ENCODE peak calls at places on chromosome 18, in five cellular contexts. One of them, this sample, is unnamed.

GRCh38 chr18:10453885-10454772 is at the start of gene APCDD1:
- DNase-seq in astrocyte: no peak
- DNase-seq in fibroblast of mammary gland: no peak
- DNase-seq in right atrium auricular region: peak
- DNase-seq in brain microvascular endothelial cell: no peak
- DNase-seq in this sample: peak

GRCh38 chr18:12253517-12254136 is 534 bp upstream of the CIDEA start:
- DNase-seq in right atrium auricular region: no peak
- DNase-seq in astrocyte: no peak
- DNase-seq in fibroblast of mammary gland: no peak
- DNase-seq in brain microvascular endothelial cell: no peak
- DNase-seq in this sample: peak

GRCh38 chr18:79608535-79608934 is 71.1 kb upstream of the CTDP1 start:
- DNase-seq in right atrium auricular region: no peak
- DNase-seq in fibroblast of mammary gland: no peak
- DNase-seq in astrocyte: no peak
- DNase-seq in brain microvascular endothelial cell: no peak
- DNase-seq in this sample: peak

GRCh38 chr18:56380682-56381081 is 257.7 kb downstream of the TXNL1 start:
- DNase-seq in astrocyte: no peak
- DNase-seq in right atrium auricular region: no peak
- DNase-seq in fibroblast of mammary gland: no peak
- DNase-seq in brain microvascular endothelial cell: no peak
- DNase-seq in this sample: no peak

GRCh38 chr18:70195852-70196434 is 9.5 kb downstream of the RTTN start:
- DNase-seq in astrocyte: peak
- DNase-seq in fibroblast of mammary gland: peak
- DNase-seq in brain microvascular endothelial cell: peak
- DNase-seq in right atrium auricular region: no peak
- DNase-seq in this sample: no peak

GRCh38 chr18:12638634-12639124 is 19.2 kb downstream of the SPIRE1 start:
- DNase-seq in astrocyte: no peak
- DNase-seq in right atrium auricular region: no peak
- DNase-seq in fibroblast of mammary gland: no peak
- DNase-seq in brain microvascular endothelial cell: no peak
- DNase-seq in this sample: no peak

GRCh38 chr18:13218376-13219011 is at the start of gene LDLRAD4:
- DNase-seq in right atrium auricular region: peak
- DNase-seq in brain microvascular endothelial cell: no peak
- DNase-seq in fibroblast of mammary gland: no peak
- DNase-seq in astrocyte: no peak
- DNase-seq in this sample: peak

GRCh38 chr18:23438608-23439366 is 14.3 kb upstream of the RIOK3 start:
- DNase-seq in astrocyte: no peak
- DNase-seq in right atrium auricular region: no peak
- DNase-seq in fibroblast of mammary gland: no peak
- DNase-seq in brain microvascular endothelial cell: no peak
- DNase-seq in this sample: no peak

GRCh38 chr18:34018358-34018757 is 206.4 kb downstream of the NOL4 start:
- DNase-seq in astrocyte: no peak
- DNase-seq in fibroblast of mammary gland: no peak
- DNase-seq in brain microvascular endothelial cell: no peak
- DNase-seq in right atrium auricular region: no peak
- DNase-seq in this sample: no peak

GRCh38 chr18:28108801-28109200 is 68.1 kb downstream of the CDH2 start:
- DNase-seq in astrocyte: peak
- DNase-seq in fibroblast of mammary gland: peak
- DNase-seq in brain microvascular endothelial cell: no peak
- DNase-seq in right atrium auricular region: no peak
- DNase-seq in this sample: no peak
- TF ChIP-seq CTCF in astrocyte: peak
- TF ChIP-seq CTCF in fibroblast of mammary gland: no peak
- TF ChIP-seq CTCF in brain microvascular endothelial cell: no peak
- TF ChIP-seq CTCF in right atrium auricular region: peak
- TF ChIP-seq CTCF in this sample: no peak

GRCh38 chr18:7452331-7452730 is 114.8 kb upstream of the PTPRM start:
- DNase-seq in right atrium auricular region: no peak
- DNase-seq in astrocyte: no peak
- DNase-seq in brain microvascular endothelial cell: peak
- DNase-seq in fibroblast of mammary gland: peak
- DNase-seq in this sample: no peak
- TF ChIP-seq CTCF in right atrium auricular region: peak
- TF ChIP-seq CTCF in astrocyte: peak
- TF ChIP-seq CTCF in brain microvascular endothelial cell: peak
- TF ChIP-seq CTCF in fibroblast of mammary gland: peak
- TF ChIP-seq CTCF in this sample: peak

GRCh38 chr18:57644540-57644939 is 22.9 kb upstream of the NARS1 start:
- DNase-seq in astrocyte: no peak
- DNase-seq in fibroblast of mammary gland: peak
- DNase-seq in right atrium auricular region: no peak
- DNase-seq in brain microvascular endothelial cell: no peak
- DNase-seq in this sample: no peak
- TF ChIP-seq CTCF in astrocyte: no peak
- TF ChIP-seq CTCF in fibroblast of mammary gland: peak
- TF ChIP-seq CTCF in right atrium auricular region: peak
- TF ChIP-seq CTCF in brain microvascular endothelial cell: no peak
- TF ChIP-seq CTCF in this sample: peak

GRCh38 chr18:44680271-44681038 is at the start of gene SETBP1:
- DNase-seq in fibroblast of mammary gland: peak
- DNase-seq in brain microvascular endothelial cell: no peak
- DNase-seq in astrocyte: peak
- DNase-seq in right atrium auricular region: peak
- DNase-seq in this sample: peak

GRCh38 chr18:44681611-44682010 is 923 bp downstream of the SETBP1 start:
- DNase-seq in brain microvascular endothelial cell: no peak
- DNase-seq in fibroblast of mammary gland: no peak
- DNase-seq in astrocyte: no peak
- DNase-seq in right atrium auricular region: no peak
- DNase-seq in this sample: no peak

GRCh38 chr18:44679912-44680270 is 797 bp upstream of the SETBP1 start:
- DNase-seq in fibroblast of mammary gland: peak
- DNase-seq in right atrium auricular region: peak
- DNase-seq in astrocyte: peak
- DNase-seq in brain microvascular endothelial cell: no peak
- DNase-seq in this sample: peak

GRCh38 chr18:44682181-44682870 is 1.6 kb downstream of the SETBP1 start:
- DNase-seq in astrocyte: no peak
- DNase-seq in fibroblast of mammary gland: no peak
- DNase-seq in brain microvascular endothelial cell: no peak
- DNase-seq in right atrium auricular region: no peak
- DNase-seq in this sample: peak

GRCh38 chr18:44681039-44681595 is 429 bp downstream of the SETBP1 start:
- DNase-seq in right atrium auricular region: no peak
- DNase-seq in brain microvascular endothelial cell: no peak
- DNase-seq in astrocyte: no peak
- DNase-seq in fibroblast of mammary gland: peak
- DNase-seq in this sample: no peak
- TF ChIP-seq CTCF in right atrium auricular region: no peak
- TF ChIP-seq CTCF in brain microvascular endothelial cell: no peak
- TF ChIP-seq CTCF in astrocyte: no peak
- TF ChIP-seq CTCF in fibroblast of mammary gland: no peak
- TF ChIP-seq CTCF in this sample: no peak

GRCh38 chr18:40382191-40382590 is 1572.8 kb upstream of the PIK3C3 start:
- DNase-seq in right atrium auricular region: no peak
- DNase-seq in brain microvascular endothelial cell: no peak
- DNase-seq in astrocyte: no peak
- DNase-seq in fibroblast of mammary gland: peak
- DNase-seq in this sample: no peak

GRCh38 chr18:40375811-40376210 is 1579.2 kb upstream of the PIK3C3 start:
- DNase-seq in right atrium auricular region: no peak
- DNase-seq in fibroblast of mammary gland: no peak
- DNase-seq in astrocyte: peak
- DNase-seq in brain microvascular endothelial cell: no peak
- DNase-seq in this sample: no peak

DNA sequence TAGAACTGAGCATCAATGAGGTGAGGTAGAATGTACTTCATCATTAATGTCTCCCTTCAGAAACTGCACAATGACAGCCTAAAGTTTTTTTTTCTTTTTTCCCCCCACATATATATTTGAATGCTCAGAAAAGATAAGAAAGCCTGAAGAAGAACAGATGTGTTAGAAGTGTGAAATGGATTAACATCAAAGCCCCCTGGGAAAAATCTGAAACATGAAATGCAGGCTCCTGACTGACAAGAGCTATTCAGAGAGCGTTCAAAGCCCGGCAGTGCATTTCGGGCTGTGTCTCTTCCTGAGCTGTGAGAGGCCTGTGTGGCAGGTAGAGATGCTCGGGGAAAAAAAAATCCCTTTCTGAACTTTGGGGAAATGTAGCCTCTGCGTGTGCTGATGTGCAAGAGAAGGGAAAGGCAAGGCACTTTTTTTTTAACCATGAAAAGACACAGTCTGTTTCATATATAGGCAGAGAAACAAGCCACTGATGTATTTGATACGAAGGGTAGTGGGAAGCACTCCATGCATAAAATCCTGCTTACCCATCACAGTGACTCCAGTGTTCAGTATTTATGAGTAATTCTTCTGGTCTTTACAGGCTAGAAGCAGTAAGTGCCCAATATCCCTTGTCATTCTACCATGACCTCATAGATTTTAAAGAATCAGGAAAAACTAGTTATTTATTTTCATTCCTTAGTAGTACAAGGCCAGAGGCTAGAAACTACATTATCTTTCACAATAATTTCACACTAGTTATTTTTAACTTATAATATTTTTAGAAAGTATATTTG is 1574.2 kb upstream of the PIK3C3 start:
- DNase-seq in fibroblast of mammary gland: peak
- DNase-seq in brain microvascular endothelial cell: no peak
- DNase-seq in astrocyte: peak
- DNase-seq in right atrium auricular region: no peak
- DNase-seq in this sample: no peak
- TF ChIP-seq CTCF in fibroblast of mammary gland: no peak
- TF ChIP-seq CTCF in brain microvascular endothelial cell: no peak
- TF ChIP-seq CTCF in astrocyte: no peak
- TF ChIP-seq CTCF in right atrium auricular region: no peak
- TF ChIP-seq CTCF in this sample: no peak

GRCh38 chr18:46622451-46622850 is 34.6 kb downstream of the LOXHD1 start:
- DNase-seq in astrocyte: no peak
- DNase-seq in fibroblast of mammary gland: no peak
- DNase-seq in right atrium auricular region: peak
- DNase-seq in brain microvascular endothelial cell: no peak
- DNase-seq in this sample: no peak

GRCh38 chr18:46621871-46622270 is 35.1 kb downstream of the LOXHD1 start:
- DNase-seq in right atrium auricular region: no peak
- DNase-seq in fibroblast of mammary gland: no peak
- DNase-seq in brain microvascular endothelial cell: no peak
- DNase-seq in astrocyte: no peak
- DNase-seq in this sample: no peak

GRCh38 chr18:46624127-46624526 is 32.9 kb downstream of the LOXHD1 start:
- DNase-seq in fibroblast of mammary gland: no peak
- DNase-seq in astrocyte: no peak
- DNase-seq in brain microvascular endothelial cell: no peak
- DNase-seq in right atrium auricular region: peak
- DNase-seq in this sample: no peak

GRCh38 chr18:46623541-46623940 is 33.5 kb downstream of the LOXHD1 start:
- DNase-seq in astrocyte: no peak
- DNase-seq in right atrium auricular region: peak
- DNase-seq in fibroblast of mammary gland: no peak
- DNase-seq in brain microvascular endothelial cell: no peak
- DNase-seq in this sample: peak

GRCh38 chr18:46622999-46623398 is 34.0 kb downstream of the LOXHD1 start:
- DNase-seq in right atrium auricular region: no peak
- DNase-seq in astrocyte: no peak
- DNase-seq in fibroblast of mammary gland: peak
- DNase-seq in brain microvascular endothelial cell: no peak
- DNase-seq in this sample: no peak
- TF ChIP-seq CTCF in right atrium auricular region: no peak
- TF ChIP-seq CTCF in astrocyte: peak
- TF ChIP-seq CTCF in fibroblast of mammary gland: peak
- TF ChIP-seq CTCF in brain microvascular endothelial cell: no peak
- TF ChIP-seq CTCF in this sample: no peak

DNA sequence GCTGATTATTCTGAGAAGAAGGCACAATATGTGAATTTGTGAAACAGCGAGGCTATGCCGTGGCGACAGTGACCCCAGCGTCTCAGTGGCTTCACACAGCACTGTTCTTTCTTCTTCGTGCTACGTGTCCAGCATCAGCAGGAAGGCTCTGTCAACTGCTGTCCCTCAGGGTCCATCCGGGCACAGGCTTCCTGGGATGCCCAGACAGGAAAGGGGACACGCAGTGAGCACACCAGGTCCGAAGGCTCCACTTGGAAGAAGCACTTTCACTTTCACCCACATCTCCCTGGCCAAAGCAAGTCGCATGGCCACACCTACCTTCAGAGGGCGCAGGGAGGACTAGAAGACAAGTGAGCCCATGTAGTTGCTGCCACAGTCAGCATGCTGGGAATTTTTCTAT is 47.3 kb downstream of the PTGR3 start:
- DNase-seq in astrocyte: peak
- DNase-seq in brain microvascular endothelial cell: no peak
- DNase-seq in right atrium auricular region: no peak
- DNase-seq in fibroblast of mammary gland: no peak
- DNase-seq in this sample: peak
- TF ChIP-seq CTCF in astrocyte: no peak
- TF ChIP-seq CTCF in brain microvascular endothelial cell: peak
- TF ChIP-seq CTCF in right atrium auricular region: peak
- TF ChIP-seq CTCF in fibroblast of mammary gland: no peak
- TF ChIP-seq CTCF in this sample: peak

GRCh38 chr18:67513285-67513684 is 3.2 kb downstream of the DSEL start:
- DNase-seq in brain microvascular endothelial cell: peak
- DNase-seq in fibroblast of mammary gland: no peak
- DNase-seq in astrocyte: no peak
- DNase-seq in right atrium auricular region: no peak
- DNase-seq in this sample: no peak
- TF ChIP-seq CTCF in brain microvascular endothelial cell: peak
- TF ChIP-seq CTCF in fibroblast of mammary gland: no peak
- TF ChIP-seq CTCF in astrocyte: no peak
- TF ChIP-seq CTCF in right atrium auricular region: no peak
- TF ChIP-seq CTCF in this sample: no peak

This sample was measured in left ventricle myocardium inferior.